ENCODE peak calls at places on chromosomes 1 and 21, in four cellular contexts. S, Z, B and T are unnamed samples.

GRCh38 chr1:117611121-117611601 is 5.3 kb downstream of the TENT5C start:
- DNase-seq in B (no peak), S (no peak), Z (no peak), T (no peak)

GRCh38 chr1:68788762-68789161 is 291.9 kb upstream of the DEPDC1 start:
- DNase-seq in B (no peak), Z (no peak), S (no peak), T (no peak)

GRCh38 chr21:42480736-42481135 is 15.3 kb downstream of the RSPH1 start:
- DNase-seq in B (no peak), Z (no peak), S (no peak), T (no peak)

GRCh38 chr1:150165622-150166612 is 16.2 kb downstream of the PLEKHO1 start:
- DNase-seq in B (no peak), Z (peak), S (peak), T (no peak)

GRCh38 chr21:24224411-24224810 is 1382.9 kb downstream of the MRPL39 start:
- DNase-seq in B (no peak), S (no peak), Z (no peak), T (no peak)

GRCh38 chr1:42319871-42320484 is 15.1 kb downstream of the FOXJ3 start:
- DNase-seq in S (no peak), Z (no peak), B (no peak), T (no peak)

GRCh38 chr1:41486053-41486891 is 1.8 kb upstream of the EDN2 start:
- DNase-seq in Z (peak), B (no peak), S (peak), T (no peak)

GRCh38 chr1:221697924-221698425 is 43.9 kb downstream of the DUSP10 start:
- DNase-seq in S (no peak), B (no peak), Z (no peak), T (no peak)

GRCh38 chr21:27298465-27298864 is 331.6 kb upstream of the ADAMTS5 start:
- DNase-seq in S (no peak), Z (no peak), B (no peak), T (no peak)

GRCh38 chr1:54651608-54652007 is 10.0 kb downstream of the MROH7 start:
- DNase-seq in S (no peak), B (no peak), Z (no peak), T (no peak)

GRCh38 chr1:65036614-65037180 is 70.3 kb upstream of the JAK1 start:
- DNase-seq in B (no peak), Z (no peak), S (peak), T (no peak)

GRCh38 chr1:181097242-181097641 is 8.7 kb downstream of the IER5 start:
- DNase-seq in S (no peak), Z (no peak), B (no peak), T (no peak)

GRCh38 chr1:25111706-25112105 is 120.6 kb downstream of the SYF2 start:
- DNase-seq in S (no peak), Z (no peak), B (no peak), T (no peak)

GRCh38 chr1:230204852-230205251 is 137.8 kb downstream of the GALNT2 start:
- DNase-seq in B (no peak), Z (no peak), S (no peak), T (peak)

GRCh38 chr1:31155216-31155806 is 84.4 kb downstream of the NKAIN1 start:
- DNase-seq in S (peak), B (peak), Z (peak), T (no peak)

GRCh38 chr21:34642211-34643075 is 26.4 kb upstream of the CLIC6 start:
- DNase-seq in B (no peak), S (no peak), Z (no peak), T (no peak)

GRCh38 chr1:243712890-243713425 is 137.1 kb downstream of the AKT3 start:
- DNase-seq in S (peak), B (no peak), Z (no peak), T (no peak)

GRCh38 chr1:87684786-87685185 is 356.1 kb downstream of the LMO4 start:
- DNase-seq in Z (peak), B (no peak), S (no peak), T (no peak)

GRCh38 chr1:121522061-121522759 is 337.4 kb downstream of the SRGAP2C start:
- DNase-seq in B (no peak), S (peak), Z (no peak), T (no peak)

GRCh38 chr1:184866991-184867788 is 107.1 kb downstream of the NIBAN1 start:
- DNase-seq in Z (no peak), S (no peak), B (no peak), T (no peak)

GRCh38 chr1:151144474-151145157 is 1.8 kb downstream of the SEMA6C start:
- DNase-seq in Z (peak), S (no peak), B (no peak), T (no peak)

GRCh38 chr1:66761273-66761672 is 9.0 kb downstream of the DYNLT5 start:
- DNase-seq in B (no peak), S (no peak), Z (no peak), T (no peak)

GRCh38 chr1:63868220-63868897 is 94.5 kb downstream of the ROR1 start:
- DNase-seq in Z (no peak), B (no peak), S (peak), T (no peak)

GRCh38 chr1:4778056-4778455 is 123.6 kb downstream of the AJAP1 start:
- DNase-seq in B (no peak), Z (peak), S (peak), T (no peak)

GRCh38 chr1:15157524-15158399 is 4.2 kb downstream of the TMEM51 start:
- DNase-seq in B (no peak), Z (no peak), S (no peak), T (no peak)

GRCh38 chr1:204255225-204255624 is 41.4 kb upstream of the GOLT1A start:
- DNase-seq in Z (no peak), S (no peak), B (no peak), T (no peak)

GRCh38 chr1:30523055-30524020 is 200.0 kb downstream of the MATN1 start:
- DNase-seq in Z (no peak), B (peak), S (peak), T (no peak)

GRCh38 chr1:231600461-231600976 is 26.1 kb upstream of the DISC1 start:
- DNase-seq in Z (no peak), B (no peak), S (no peak), T (no peak)

GRCh38 chr1:235083589-235084323 is 44.9 kb downstream of the TOMM20 start:
- DNase-seq in S (peak), Z (peak), B (peak), T (peak)
- TF ChIP-seq EP300 in S (no peak), Z (no peak), B (no peak), T (no peak)

GRCh38 chr1:167454929-167455785 is 63.2 kb downstream of the CD247 start:
- DNase-seq in S (peak), Z (peak), B (peak), T (no peak)
- TF ChIP-seq POLR2A in S (no peak), Z (no peak), B (no peak), T (no peak)

DNA sequence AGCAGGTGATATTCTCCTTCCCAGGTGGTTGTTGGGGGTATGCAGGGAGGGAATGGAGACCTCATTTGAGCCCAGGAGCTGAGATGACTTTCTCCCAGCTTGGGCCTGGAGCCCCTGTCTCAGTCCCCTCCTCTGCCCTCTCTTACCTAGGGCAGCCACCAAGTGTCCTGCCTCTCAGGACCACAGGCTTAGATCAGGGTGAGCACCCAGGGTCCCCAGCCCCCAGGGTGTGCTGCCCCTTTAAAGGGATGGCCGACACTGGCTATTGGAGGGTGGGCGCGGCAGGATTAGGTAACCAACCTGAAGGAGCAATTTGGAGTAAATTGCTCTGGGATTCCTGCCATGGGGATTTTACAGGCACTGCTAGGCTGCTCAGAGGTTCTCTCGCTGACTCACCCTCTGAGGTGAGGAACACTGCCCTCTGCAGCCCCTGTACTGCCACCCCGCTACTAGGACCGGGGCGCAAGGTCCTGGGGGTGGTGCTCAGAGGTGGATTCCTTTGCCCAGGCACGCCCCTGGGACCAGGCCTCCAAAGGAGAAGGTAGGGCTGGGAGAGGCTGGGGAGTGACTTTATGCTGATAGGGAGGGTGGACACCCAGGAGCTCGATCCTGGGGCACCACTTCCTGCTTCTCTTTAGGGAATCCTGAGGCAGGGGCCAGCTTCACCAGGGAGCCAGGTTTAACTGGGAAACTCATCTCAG is 1.5 kb downstream of the RPS6KA1 start:
- DNase-seq in S (peak), Z (no peak), B (no peak), T (no peak)
- TF ChIP-seq EP300 in S (no peak), Z (no peak), B (no peak), T (no peak)

GRCh38 chr1:166676981-166677380 is 162.3 kb upstream of the POGK start:
- DNase-seq in Z (no peak), B (no peak), S (no peak), T (no peak)

GRCh38 chr1:166675213-166675612 is 164.1 kb upstream of the POGK start:
- DNase-seq in Z (no peak), B (no peak), S (peak), T (no peak)

GRCh38 chr1:166673722-166674121 is 165.6 kb upstream of the POGK start:
- DNase-seq in S (no peak), Z (no peak), B (no peak), T (no peak)

GRCh38 chr1:166682588-166682987 is 156.7 kb upstream of the POGK start:
- DNase-seq in B (no peak), Z (no peak), S (no peak), T (no peak)

DNA sequence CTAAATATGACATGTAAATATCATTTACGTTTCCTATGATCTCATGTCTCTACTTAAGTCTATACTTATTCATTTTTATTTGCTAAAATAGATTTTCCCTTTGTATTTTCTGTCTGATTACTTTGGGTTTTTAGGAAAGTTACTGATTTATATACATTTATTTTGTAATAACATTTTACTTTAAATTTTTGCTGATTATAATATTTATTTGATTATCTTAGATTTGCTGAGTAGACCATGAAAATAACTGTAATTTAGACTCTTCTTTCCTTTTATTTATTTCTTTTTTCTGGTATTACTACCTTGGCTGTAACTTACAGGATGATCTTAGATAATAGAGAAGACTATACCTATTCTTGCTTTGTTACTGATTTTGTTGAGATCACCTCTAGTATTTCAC is 159.9 kb upstream of the POGK start:
- DNase-seq in S (no peak), Z (no peak), B (no peak), T (no peak)
- TF ChIP-seq POLR2A in S (no peak), Z (no peak), B (no peak), T (no peak)

DNA sequence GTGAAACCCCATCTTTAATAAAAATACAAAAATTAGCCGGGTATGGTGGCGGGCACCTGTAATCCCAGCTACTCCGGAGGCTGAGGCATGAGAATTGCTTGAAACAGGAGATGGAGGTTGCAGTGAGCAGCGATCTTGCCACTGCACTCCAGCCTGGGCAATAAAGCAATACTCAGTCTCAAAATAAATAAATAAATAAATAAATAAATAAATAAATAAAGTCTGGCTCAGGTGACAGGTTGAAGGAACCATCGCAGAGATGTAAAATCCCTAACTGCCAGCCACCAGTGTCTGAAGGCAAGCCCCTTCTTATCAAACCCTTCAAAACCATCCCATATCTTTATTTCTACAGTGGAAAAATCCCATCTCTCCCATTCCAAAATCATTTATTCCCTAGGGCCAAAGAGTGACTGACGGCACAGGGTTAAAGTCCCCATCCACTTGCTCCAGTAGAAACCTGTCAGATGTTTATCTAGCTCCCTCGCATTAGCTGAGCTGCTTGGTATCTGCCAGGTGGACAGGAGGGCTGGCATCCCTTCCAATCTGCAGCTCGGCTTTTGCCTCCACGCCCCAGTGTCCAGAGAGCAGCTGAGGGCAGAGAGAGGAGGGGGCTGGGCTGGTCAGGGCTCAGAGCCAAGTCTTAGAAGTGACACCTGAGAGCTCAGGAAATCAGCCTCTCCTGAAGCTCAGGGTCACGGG is 5.0 kb downstream of the CSRP1 start:
- DNase-seq in Z (no peak), S (no peak), B (no peak), T (peak)
- TF ChIP-seq EP300 in Z (no peak), S (no peak), B (no peak), T (no peak)

GRCh38 chr1:234529661-234530237 is 50.8 kb upstream of the TARBP1 start:
- DNase-seq in S (no peak), B (peak), Z (no peak), T (no peak)

GRCh38 chr1:234532511-234532922 is 53.5 kb upstream of the TARBP1 start:
- DNase-seq in B (no peak), Z (no peak), S (no peak), T (no peak)

GRCh38 chr1:234530641-234531040 is 51.7 kb upstream of the TARBP1 start:
- DNase-seq in S (no peak), B (peak), Z (no peak), T (no peak)

GRCh38 chr1:234533034-234533571 is 54.1 kb upstream of the TARBP1 start:
- DNase-seq in S (no peak), B (peak), Z (peak), T (no peak)

GRCh38 chr1:234531181-234532132 is 52.5 kb upstream of the TARBP1 start:
- DNase-seq in B (peak), S (no peak), Z (peak), T (no peak)
- TF ChIP-seq POLR2A in B (peak), S (no peak), Z (peak), T (no peak)

GRCh38 chr1:248849637-248850036 is 9.2 kb downstream of the ZNF692 start:
- DNase-seq in B (no peak), S (no peak), Z (no peak), T (no peak)
- TF ChIP-seq EP300 in B (no peak), S (no peak), Z (no peak), T (no peak)